ENCODE peak calls at places on chromosome 15, in nine cellular contexts. C is activated CD8-positive, alpha-beta memory T cell treated with anti-CD3 and anti-CD28 coated beads for 48 hours; W is T follicular helper cell; Z is NCI-H510A treated with DMSO at 0.1 percent for 48 hours; O is effector memory CD4-positive, alpha-beta T cell; M is A549; A is bronchial epithelial cell; D is stimulated activated CD4-positive, alpha-beta T cell treated with anti-CD3 and anti-CD28 coated beads, Interleukin-4, amount 100 ng/mL, for 48 hours; I is Calu3. U is an unnamed sample.
A peak's percentile ranks its signal among the peaks of the same experiment; 100 is the strongest.

GRCh38 chr15:63492541-63493077 is 11.8 kb upstream of the USP3 start:
- DNase-seq in Z (no peak), I (no peak), O (no peak), M (no peak), A (peak; percentile 77), D (no peak), C (no peak), W (no peak), U (no peak)

GRCh38 chr15:59553879-59554735 is 57.5 kb upstream of the GCNT3 start:
- DNase-seq in Z (peak; percentile 31), W (no peak), I (peak; percentile 66), C (no peak), A (peak; percentile 99), O (no peak), D (no peak), M (peak; percentile 94), U (no peak)

GRCh38 chr15:66879968-66880367 is 177.9 kb downstream of the SMAD6 start:
- DNase-seq in A (no peak), M (no peak), C (no peak), W (no peak), I (no peak), D (no peak), O (no peak), Z (no peak), U (no peak)

GRCh38 chr15:68818088-68818670 is 2.5 kb downstream of the ANP32A start:
- DNase-seq in C (peak; percentile 48), I (peak; percentile 81), W (peak; percentile 60), D (peak; percentile 50), A (no peak), Z (peak; percentile 26), M (peak; percentile 86), O (peak; percentile 60), U (peak; percentile 31)

GRCh38 chr15:41504751-41505492 is 8.7 kb downstream of the LTK start:
- DNase-seq in M (no peak), C (no peak), O (no peak), Z (no peak), A (no peak), I (no peak), W (no peak), D (no peak), U (no peak)

GRCh38 chr15:25693321-25694237 is 169.5 kb downstream of the ATP10A start:
- DNase-seq in O (no peak), M (peak; percentile 21), I (peak; percentile 9), Z (no peak), W (no peak), A (no peak), C (no peak), D (peak; percentile 5), U (no peak)

GRCh38 chr15:87477759-87478687 is 778.5 kb downstream of the NTRK3 start:
- DNase-seq in O (no peak), I (peak; percentile 13), D (no peak), M (peak; percentile 66), C (no peak), A (peak; percentile 57), W (no peak), Z (peak; percentile 76), U (peak; percentile 41)

GRCh38 chr15:88401972-88402656 is 65.1 kb downstream of the MRPL46 start:
- DNase-seq in C (no peak), M (no peak), D (no peak), Z (no peak), I (no peak), W (no peak), O (no peak), A (no peak), U (peak; percentile 14)

GRCh38 chr15:51672913-51673857 is 8.1 kb upstream of the SCG3 start:
- DNase-seq in A (no peak), Z (no peak), D (no peak), M (no peak), W (no peak), I (no peak), O (no peak), C (no peak), U (no peak)

GRCh38 chr15:98547741-98548166 is 100.6 kb upstream of the IGF1R start:
- DNase-seq in Z (no peak), C (no peak), A (no peak), W (no peak), O (no peak), D (peak; percentile 4), I (peak; percentile 5), M (no peak), U (no peak)

GRCh38 chr15:74311734-74312444 is 55.6 kb downstream of the CYP11A1 start:
- DNase-seq in W (no peak), O (no peak), I (peak; percentile 59), M (peak; percentile 34), Z (peak; percentile 57), A (no peak), C (no peak), D (no peak), U (peak; percentile 63)

GRCh38 chr15:88073386-88073681 is 183.2 kb downstream of the NTRK3 start:
- DNase-seq in O (no peak), A (no peak), C (no peak), W (no peak), M (no peak), Z (peak; percentile 17), D (no peak), I (no peak), U (no peak)

GRCh38 chr15:70142322-70143191 is 44.8 kb upstream of the TLE3 start:
- DNase-seq in Z (no peak), W (no peak), O (no peak), C (peak; percentile 37), A (no peak), D (peak; percentile 43), I (no peak), M (peak; percentile 27), U (no peak)

GRCh38 chr15:40992241-40992741 is 39.0 kb downstream of the CHAC1 start:
- DNase-seq in A (no peak), C (no peak), O (no peak), W (no peak), Z (no peak), M (no peak), I (no peak), D (no peak), U (no peak)

GRCh38 chr15:92655178-92655995 is at the start of gene FAM174B:
- DNase-seq in Z (peak; percentile 29), D (peak; percentile 23), I (peak; percentile 68), M (peak; percentile 68), C (peak; percentile 9), A (no peak), O (no peak), W (no peak), U (peak; percentile 36)

GRCh38 chr15:94004697-94005096 is 226.7 kb upstream of the MCTP2 start:
- DNase-seq in I (no peak), O (no peak), Z (no peak), W (no peak), A (peak; percentile 88), C (no peak), D (no peak), M (no peak), U (no peak)

GRCh38 chr15:74156678-74157411 is 16.7 kb upstream of the ISLR start:
- DNase-seq in A (no peak), D (no peak), Z (peak; percentile 65), C (no peak), W (no peak), I (no peak), O (no peak), M (no peak), U (peak; percentile 79)

GRCh38 chr15:68816795-68817303 is 3.8 kb downstream of the ANP32A start:
- DNase-seq in Z (peak; percentile 34), C (no peak), O (no peak), M (peak; percentile 31), A (no peak), I (peak; percentile 13), D (no peak), W (no peak), U (peak; percentile 31)

GRCh38 chr15:93418566-93418965 is 329.6 kb upstream of the RGMA start:
- DNase-seq in O (no peak), A (no peak), M (no peak), D (no peak), I (no peak), W (no peak), C (no peak), Z (no peak), U (no peak)

GRCh38 chr15:38853608-38854007 is 289.0 kb upstream of the RASGRP1 start:
- DNase-seq in M (peak; percentile 42), D (no peak), A (peak; percentile 32), W (peak; percentile 19), O (peak; percentile 11), I (peak; percentile 34), C (no peak), Z (no peak), U (no peak)

GRCh38 chr15:47933865-47934264 is 186.9 kb upstream of the SLC24A5 start:
- DNase-seq in I (no peak), D (no peak), A (no peak), W (no peak), C (no peak), M (no peak), Z (no peak), O (no peak), U (no peak)

GRCh38 chr15:91942676-91943417 is 89.3 kb downstream of the SLCO3A1 start:
- DNase-seq in M (peak; percentile 84), O (peak; percentile 32), I (peak; percentile 88), Z (peak; percentile 86), D (peak; percentile 21), C (no peak), W (no peak), A (peak; percentile 98), U (no peak)

GRCh38 chr15:38002883-38003477 is 68.5 kb downstream of the TMCO5A start:
- DNase-seq in M (peak; percentile 66), A (peak; percentile 74), W (no peak), Z (no peak), D (no peak), I (peak; percentile 62), O (no peak), C (no peak), U (peak; percentile 39)